ENCODE peak calls at places on chromosomes 5 and 9, in eight cellular contexts. One of them, this sample, is unnamed.

GRCh38 chr5:173953528-173954090 is 35.4 kb upstream of the C5orf47 start:
- DNase-seq in ovary: no peak
- DNase-seq in foreskin fibroblast: peak
- DNase-seq in A673: no peak
- DNase-seq in chondrocyte: no peak
- DNase-seq in pancreas: no peak
- DNase-seq in H9: no peak
- DNase-seq in cardiac muscle cell: no peak
- DNase-seq in this sample: no peak

GRCh38 chr5:89097103-89097502 is 214.1 kb upstream of the MEF2C start:
- DNase-seq in ovary: no peak
- DNase-seq in foreskin fibroblast: no peak
- DNase-seq in A673: no peak
- DNase-seq in chondrocyte: no peak
- DNase-seq in pancreas: no peak
- DNase-seq in H9: no peak
- DNase-seq in cardiac muscle cell: no peak
- DNase-seq in this sample: no peak

GRCh38 chr5:50722223-50722622 is 55.8 kb downstream of the PARP8 start:
- DNase-seq in ovary: no peak
- DNase-seq in foreskin fibroblast: no peak
- DNase-seq in A673: no peak
- DNase-seq in chondrocyte: no peak
- DNase-seq in pancreas: no peak
- DNase-seq in H9: no peak
- DNase-seq in cardiac muscle cell: no peak
- DNase-seq in this sample: no peak

GRCh38 chr9:2662496-2662895 is 40.9 kb downstream of the VLDLR start:
- DNase-seq in ovary: no peak
- DNase-seq in foreskin fibroblast: no peak
- DNase-seq in A673: peak
- DNase-seq in chondrocyte: no peak
- DNase-seq in pancreas: peak
- DNase-seq in H9: peak
- DNase-seq in cardiac muscle cell: no peak
- DNase-seq in this sample: peak

GRCh38 chr9:92971121-92971520 is 23.8 kb downstream of the FGD3 start:
- DNase-seq in ovary: no peak
- DNase-seq in foreskin fibroblast: no peak
- DNase-seq in A673: no peak
- DNase-seq in chondrocyte: no peak
- DNase-seq in pancreas: no peak
- DNase-seq in H9: no peak
- DNase-seq in cardiac muscle cell: no peak
- DNase-seq in this sample: no peak

GRCh38 chr5:112957970-112958773 is 18.4 kb upstream of the DCP2 start:
- DNase-seq in ovary: peak
- DNase-seq in foreskin fibroblast: peak
- DNase-seq in A673: peak
- DNase-seq in chondrocyte: no peak
- DNase-seq in pancreas: peak
- DNase-seq in H9: no peak
- DNase-seq in cardiac muscle cell: no peak
- DNase-seq in this sample: no peak

GRCh38 chr9:78871452-78872331 is 574.8 kb downstream of the PSAT1 start:
- DNase-seq in ovary: no peak
- DNase-seq in foreskin fibroblast: peak
- DNase-seq in A673: peak
- DNase-seq in chondrocyte: no peak
- DNase-seq in pancreas: peak
- DNase-seq in H9: no peak
- DNase-seq in cardiac muscle cell: no peak
- DNase-seq in this sample: no peak

GRCh38 chr5:178940569-178941360 is at the start of gene ZNF454:
- DNase-seq in ovary: peak
- DNase-seq in foreskin fibroblast: peak
- DNase-seq in A673: peak
- DNase-seq in chondrocyte: peak
- DNase-seq in pancreas: peak
- DNase-seq in H9: no peak
- DNase-seq in cardiac muscle cell: peak
- DNase-seq in this sample: no peak

GRCh38 chr5:179121667-179122111 is 61.5 kb downstream of the ZNF354C start:
- DNase-seq in ovary: no peak
- DNase-seq in foreskin fibroblast: no peak
- DNase-seq in A673: no peak
- DNase-seq in chondrocyte: peak
- DNase-seq in pancreas: no peak
- DNase-seq in H9: no peak
- DNase-seq in cardiac muscle cell: no peak
- DNase-seq in this sample: no peak

GRCh38 chr9:123528521-123528920 is 172.5 kb downstream of the CRB2 start:
- DNase-seq in ovary: no peak
- DNase-seq in foreskin fibroblast: no peak
- DNase-seq in A673: no peak
- DNase-seq in chondrocyte: no peak
- DNase-seq in pancreas: no peak
- DNase-seq in H9: no peak
- DNase-seq in cardiac muscle cell: no peak
- DNase-seq in this sample: no peak

GRCh38 chr9:129451669-129452068 is 169.2 kb downstream of the C9orf50 start:
- DNase-seq in ovary: peak
- DNase-seq in foreskin fibroblast: no peak
- DNase-seq in A673: no peak
- DNase-seq in chondrocyte: no peak
- DNase-seq in pancreas: no peak
- DNase-seq in H9: no peak
- DNase-seq in cardiac muscle cell: no peak
- DNase-seq in this sample: no peak

GRCh38 chr5:32639943-32640342 is 54.6 kb downstream of the SUB1 start:
- DNase-seq in ovary: no peak
- DNase-seq in foreskin fibroblast: no peak
- DNase-seq in A673: no peak
- DNase-seq in chondrocyte: no peak
- DNase-seq in pancreas: no peak
- DNase-seq in H9: no peak
- DNase-seq in cardiac muscle cell: no peak
- DNase-seq in this sample: no peak

GRCh38 chr5:57768771-57769170 is 286.2 kb upstream of the ACTBL2 start:
- DNase-seq in ovary: no peak
- DNase-seq in foreskin fibroblast: no peak
- DNase-seq in A673: no peak
- DNase-seq in chondrocyte: no peak
- DNase-seq in pancreas: no peak
- DNase-seq in H9: no peak
- DNase-seq in cardiac muscle cell: no peak
- DNase-seq in this sample: no peak

GRCh38 chr5:58670620-58671019 is 87.7 kb downstream of the RAB3C start:
- DNase-seq in ovary: no peak
- DNase-seq in foreskin fibroblast: no peak
- DNase-seq in A673: no peak
- DNase-seq in chondrocyte: no peak
- DNase-seq in pancreas: peak
- DNase-seq in H9: no peak
- DNase-seq in cardiac muscle cell: no peak
- DNase-seq in this sample: no peak

GRCh38 chr9:82423700-82424099 is 435.1 kb downstream of the SPATA31D1 start:
- DNase-seq in ovary: no peak
- DNase-seq in foreskin fibroblast: no peak
- DNase-seq in A673: no peak
- DNase-seq in chondrocyte: no peak
- DNase-seq in pancreas: no peak
- DNase-seq in H9: no peak
- DNase-seq in cardiac muscle cell: no peak
- DNase-seq in this sample: no peak

GRCh38 chr5:127907907-127908306 is 175.7 kb upstream of the SLC12A2 start:
- DNase-seq in ovary: no peak
- DNase-seq in foreskin fibroblast: no peak
- DNase-seq in A673: no peak
- DNase-seq in chondrocyte: no peak
- DNase-seq in pancreas: no peak
- DNase-seq in H9: no peak
- DNase-seq in cardiac muscle cell: no peak
- DNase-seq in this sample: no peak

DNA sequence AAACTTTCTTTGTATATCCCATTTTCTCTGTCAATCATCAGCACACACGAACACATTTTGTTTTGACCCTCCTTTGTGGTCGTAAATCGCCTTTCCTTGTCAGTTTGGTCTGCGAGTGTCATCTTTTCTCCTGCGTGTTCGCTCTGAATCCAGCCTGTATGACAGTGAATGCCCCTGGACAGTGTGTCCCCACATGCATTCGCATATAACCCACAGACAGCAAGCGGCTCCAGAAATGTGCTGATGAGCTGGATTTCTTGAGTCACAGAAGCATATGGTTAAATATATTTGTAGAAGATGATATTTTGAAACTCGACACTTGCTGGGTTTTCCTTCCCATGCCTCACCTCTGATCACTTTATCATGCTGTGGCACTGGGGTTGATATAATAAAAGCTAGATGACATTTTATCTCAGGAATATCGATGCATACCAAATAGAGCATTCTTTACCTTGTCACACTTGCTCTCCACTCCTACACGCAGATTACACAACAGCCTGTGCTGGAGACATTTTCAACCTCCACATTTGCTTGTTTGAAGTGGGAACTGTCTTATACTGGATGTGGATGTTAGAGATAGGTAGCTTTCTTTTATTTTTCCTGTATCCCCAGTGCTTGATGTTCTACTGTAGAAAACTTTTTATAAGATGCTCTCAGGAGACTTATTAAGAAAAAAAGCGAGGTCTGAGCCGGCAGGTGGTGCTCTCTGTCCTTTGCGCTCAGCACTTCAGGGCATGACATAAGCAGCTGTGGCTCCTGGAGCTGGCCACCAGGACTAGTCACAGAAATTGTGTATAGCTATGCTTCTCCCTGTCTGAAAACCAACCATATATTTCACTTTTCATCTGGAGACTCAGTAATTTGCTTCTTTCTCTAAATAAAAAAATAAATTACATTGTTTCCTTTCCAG is 215.1 kb downstream of the SH3GL2 start:
- DNase-seq in ovary: no peak
- DNase-seq in foreskin fibroblast: no peak
- DNase-seq in A673: peak
- DNase-seq in chondrocyte: no peak
- DNase-seq in pancreas: no peak
- DNase-seq in H9: peak
- DNase-seq in cardiac muscle cell: no peak
- DNase-seq in this sample: no peak
- TF ChIP-seq CTCF in ovary: no peak
- TF ChIP-seq CTCF in foreskin fibroblast: peak
- TF ChIP-seq CTCF in A673: no peak
- TF ChIP-seq CTCF in chondrocyte: peak
- TF ChIP-seq CTCF in pancreas: no peak
- TF ChIP-seq CTCF in H9: peak
- TF ChIP-seq CTCF in cardiac muscle cell: peak
- TF ChIP-seq CTCF in this sample: no peak

DNA sequence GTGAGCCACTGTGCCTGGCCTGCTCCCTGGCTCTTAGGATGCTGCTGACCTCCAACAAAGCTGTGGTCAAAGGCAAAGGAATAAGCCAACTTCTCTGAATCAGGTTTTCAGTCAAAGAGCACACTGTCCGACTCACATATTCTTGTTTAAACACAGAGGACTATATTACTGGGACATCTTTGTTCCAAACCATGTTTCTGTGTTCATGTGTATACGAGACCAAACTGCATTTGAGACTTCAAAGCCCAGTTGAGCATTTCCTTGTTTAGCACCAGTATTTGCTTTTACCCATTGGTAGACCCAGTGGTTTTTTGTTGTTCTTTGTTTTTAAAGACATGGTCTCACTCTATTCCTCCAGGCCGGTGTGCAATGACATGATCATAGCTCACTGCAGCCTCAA is 100.2 kb downstream of the SCAI start:
- DNase-seq in ovary: no peak
- DNase-seq in foreskin fibroblast: no peak
- DNase-seq in A673: no peak
- DNase-seq in chondrocyte: no peak
- DNase-seq in pancreas: no peak
- DNase-seq in H9: no peak
- DNase-seq in cardiac muscle cell: no peak
- DNase-seq in this sample: no peak
- TF ChIP-seq CTCF in ovary: no peak
- TF ChIP-seq CTCF in foreskin fibroblast: no peak
- TF ChIP-seq CTCF in A673: no peak
- TF ChIP-seq CTCF in chondrocyte: no peak
- TF ChIP-seq CTCF in pancreas: no peak
- TF ChIP-seq CTCF in H9: no peak
- TF ChIP-seq CTCF in cardiac muscle cell: no peak
- TF ChIP-seq CTCF in this sample: no peak

GRCh38 chr5:147234825-147235635 is at the start of gene STK32A:
- DNase-seq in ovary: peak
- DNase-seq in foreskin fibroblast: no peak
- DNase-seq in A673: peak
- DNase-seq in chondrocyte: peak
- DNase-seq in pancreas: peak
- DNase-seq in H9: peak
- DNase-seq in cardiac muscle cell: peak
- DNase-seq in this sample: peak
- TF ChIP-seq CTCF in ovary: no peak
- TF ChIP-seq CTCF in foreskin fibroblast: no peak
- TF ChIP-seq CTCF in A673: no peak
- TF ChIP-seq CTCF in chondrocyte: peak
- TF ChIP-seq CTCF in pancreas: no peak
- TF ChIP-seq CTCF in H9: peak
- TF ChIP-seq CTCF in cardiac muscle cell: no peak
- TF ChIP-seq CTCF in this sample: no peak

GRCh38 chr9:114093031-114093471 is 6.0 kb downstream of the KIF12 start:
- DNase-seq in ovary: no peak
- DNase-seq in foreskin fibroblast: no peak
- DNase-seq in A673: no peak
- DNase-seq in chondrocyte: peak
- DNase-seq in pancreas: no peak
- DNase-seq in H9: peak
- DNase-seq in cardiac muscle cell: no peak
- DNase-seq in this sample: no peak
- TF ChIP-seq CTCF in ovary: no peak
- TF ChIP-seq CTCF in foreskin fibroblast: no peak
- TF ChIP-seq CTCF in A673: no peak
- TF ChIP-seq CTCF in chondrocyte: no peak
- TF ChIP-seq CTCF in pancreas: no peak
- TF ChIP-seq CTCF in H9: no peak
- TF ChIP-seq CTCF in cardiac muscle cell: no peak
- TF ChIP-seq CTCF in this sample: no peak

DNA sequence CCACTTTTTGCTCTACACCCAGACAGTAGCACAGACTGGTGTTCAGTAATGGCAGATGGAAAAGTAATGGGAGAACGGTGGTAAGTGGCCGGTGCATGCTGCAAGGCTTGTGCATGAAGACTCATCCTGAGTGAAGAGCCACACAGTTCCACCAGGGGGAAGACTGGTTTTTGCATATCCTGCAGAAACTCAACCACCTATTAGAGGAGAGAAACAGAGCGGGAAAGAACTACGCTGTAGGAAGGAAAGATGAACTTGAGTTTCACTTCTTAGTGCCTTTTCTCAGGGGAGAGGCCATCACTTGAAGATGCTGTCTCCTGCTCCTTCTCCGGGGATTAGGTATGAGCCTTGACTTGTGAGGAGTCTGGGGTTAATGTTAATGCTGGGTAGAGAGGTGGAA is 9.4 kb upstream of the PRSS3 start:
- DNase-seq in ovary: no peak
- DNase-seq in foreskin fibroblast: no peak
- DNase-seq in A673: peak
- DNase-seq in chondrocyte: no peak
- DNase-seq in pancreas: peak
- DNase-seq in H9: no peak
- DNase-seq in cardiac muscle cell: no peak
- DNase-seq in this sample: no peak
- TF ChIP-seq CTCF in ovary: no peak
- TF ChIP-seq CTCF in foreskin fibroblast: peak
- TF ChIP-seq CTCF in A673: peak
- TF ChIP-seq CTCF in chondrocyte: peak
- TF ChIP-seq CTCF in pancreas: peak
- TF ChIP-seq CTCF in H9: peak
- TF ChIP-seq CTCF in cardiac muscle cell: peak
- TF ChIP-seq CTCF in this sample: peak

This sample was measured in endothelial cell.